ENCODE peak calls at places on chromosomes 12 and 14, in ten cellular contexts. S is type B pancreatic cell, R is GM13977, Y is cardiac muscle cell, N is WTC11, Q is cardiac fibroblast, E is foreskin keratinocyte, J is HCT116, D is lower leg skin, L is HFFc6. W is an unnamed sample.

GRCh38 chr14:40368314-40368713 is 936.1 kb upstream of the FBXO33 start:
- DNase-seq in S (no peak), R (no peak), Y (no peak), N (no peak), Q (no peak), E (no peak), J (no peak), D (no peak), L (no peak), W (no peak)

GRCh38 chr14:102026934-102027333 is 59.9 kb downstream of the HSP90AA1 start:
- DNase-seq in S (no peak), R (no peak), Y (no peak), N (no peak), Q (no peak), E (peak; percentile 64), J (no peak), D (no peak), L (no peak), W (no peak)

GRCh38 chr12:29595071-29595755 is 97.7 kb upstream of the OVCH1 start:
- DNase-seq in S (no peak), R (no peak), Y (no peak), N (no peak), Q (no peak), E (no peak), J (no peak), D (no peak), L (no peak), W (no peak)

GRCh38 chr14:100592972-100593371 is 5.8 kb upstream of the BEGAIN start:
- DNase-seq in S (no peak), R (no peak), Y (no peak), N (peak; percentile 5), Q (no peak), E (no peak), J (no peak), D (no peak), L (no peak), W (peak; percentile 36)

GRCh38 chr12:120352117-120352516 is 16.8 kb downstream of the MSI1 start:
- DNase-seq in S (no peak), R (no peak), Y (no peak), N (no peak), Q (no peak), E (peak; percentile 69), J (no peak), D (no peak), L (peak; percentile 80), W (no peak)

GRCh38 chr14:96206461-96206860 is 1.8 kb downstream of the BDKRB2 start:
- DNase-seq in S (no peak), R (no peak), Y (no peak), N (no peak), Q (no peak), E (peak; percentile 63), J (no peak), D (no peak), L (no peak), W (no peak)

GRCh38 chr14:51716610-51717009 is 64.9 kb downstream of the FRMD6 start:
- DNase-seq in S (no peak), R (no peak), Y (no peak), N (no peak), Q (no peak), E (peak; percentile 45), J (no peak), D (no peak), L (no peak), W (no peak)

GRCh38 chr12:9248435-9248834 is 40.2 kb upstream of the PZP start:
- DNase-seq in S (no peak), R (no peak), Y (no peak), N (no peak), Q (no peak), E (no peak), J (no peak), D (no peak), L (no peak), W (no peak)

GRCh38 chr12:66397574-66397973 is 95.3 kb downstream of the HELB start:
- DNase-seq in S (no peak), R (no peak), Y (no peak), N (no peak), Q (no peak), E (no peak), J (no peak), D (no peak), L (no peak), W (no peak)

GRCh38 chr12:44876554-44877275 is 600 bp upstream of the NELL2 start:
- DNase-seq in S (peak; percentile 72), R (peak; percentile 44), Y (peak; percentile 86), N (peak; percentile 80), Q (peak; percentile 19), E (peak; percentile 46), J (no peak), D (no peak), L (no peak), W (peak; percentile 89)

GRCh38 chr14:67446371-67447032 is 34.5 kb upstream of the PLEK2 start:
- DNase-seq in S (no peak), R (no peak), Y (no peak), N (no peak), Q (no peak), E (no peak), J (no peak), D (no peak), L (no peak), W (no peak)

GRCh38 chr14:104221636-104222375 is 83.4 kb downstream of the KIF26A start:
- DNase-seq in S (no peak), R (no peak), Y (no peak), N (peak; percentile 4), Q (no peak), E (no peak), J (no peak), D (no peak), L (no peak), W (peak; percentile 92)

GRCh38 chr12:124660846-124661245 is 93.4 kb upstream of the NCOR2 start:
- DNase-seq in S (no peak), R (no peak), Y (no peak), N (no peak), Q (no peak), E (no peak), J (no peak), D (no peak), L (no peak), W (no peak)

GRCh38 chr12:27424631-27425230 is 21.8 kb upstream of the SMCO2 start:
- DNase-seq in S (no peak), R (no peak), Y (peak; percentile 50), N (no peak), Q (peak; percentile 90), E (peak; percentile 36), J (peak; percentile 49), D (no peak), L (peak; percentile 34), W (no peak)

GRCh38 chr12:46401703-46402102 is 29.1 kb upstream of the SLC38A2 start:
- DNase-seq in S (no peak), R (no peak), Y (peak; percentile 17), N (no peak), Q (peak; percentile 87), E (peak; percentile 37), J (no peak), D (no peak), L (no peak), W (no peak)
- TF ChIP-seq CTCF in S (no peak), R (no peak), Y (peak; percentile 36), N (no peak), Q (peak; percentile 50), E (peak; percentile 53), J (no peak), D (no peak), L (peak; percentile 15), W (peak; percentile 20)

DNA sequence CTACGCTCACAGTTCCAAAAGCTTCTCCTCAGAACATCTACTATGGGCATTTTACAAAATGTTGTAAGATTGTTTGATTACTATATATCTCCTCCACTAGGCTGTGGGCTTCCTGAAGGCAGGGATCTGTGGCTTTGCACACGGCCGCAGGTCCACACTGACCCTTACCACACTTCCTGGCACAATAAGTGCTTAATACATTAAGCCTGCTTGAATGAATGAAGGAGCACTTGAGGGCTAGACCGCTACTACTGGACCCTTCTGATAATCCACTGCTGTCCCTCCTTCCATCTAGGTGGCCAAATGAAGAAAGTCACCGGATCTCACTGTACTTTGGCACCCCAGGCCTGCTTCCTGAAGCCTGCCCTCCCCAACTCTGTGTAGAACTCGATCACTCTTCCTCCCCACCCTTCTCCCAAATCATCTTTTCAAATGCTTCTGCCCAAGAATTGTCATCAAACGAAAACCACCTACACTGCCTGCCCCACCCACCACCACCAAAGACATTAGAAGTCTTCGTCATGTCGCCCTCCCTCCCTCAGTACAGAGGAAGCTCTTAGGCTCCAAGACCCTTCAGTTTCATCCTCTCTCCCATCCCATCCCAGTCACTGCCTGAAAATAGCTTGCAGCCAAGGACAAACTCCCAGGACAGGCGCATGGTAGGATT is 596 bp upstream of the ZBTB39 start:
- DNase-seq in S (no peak), R (no peak), Y (no peak), N (no peak), Q (no peak), E (peak; percentile 6), J (no peak), D (no peak), L (no peak), W (no peak)
- TF ChIP-seq CTCF in S (no peak), R (no peak), Y (no peak), N (no peak), Q (no peak), E (no peak), J (no peak), D (no peak), L (no peak), W (peak; percentile 58)

GRCh38 chr12:49388682-49389081 is 21.4 kb downstream of the SPATS2 start:
- DNase-seq in S (no peak), R (no peak), Y (no peak), N (no peak), Q (no peak), E (no peak), J (no peak), D (no peak), L (no peak), W (no peak)

GRCh38 chr12:49389092-49389703 is 21.9 kb downstream of the SPATS2 start:
- DNase-seq in S (no peak), R (no peak), Y (peak; percentile 11), N (peak; percentile 91), Q (no peak), E (no peak), J (no peak), D (no peak), L (no peak), W (no peak)
- TF ChIP-seq CTCF in S (no peak), R (peak; percentile 13), Y (no peak), N (peak; percentile 28), Q (no peak), E (no peak), J (no peak), D (no peak), L (no peak), W (no peak)

DNA sequence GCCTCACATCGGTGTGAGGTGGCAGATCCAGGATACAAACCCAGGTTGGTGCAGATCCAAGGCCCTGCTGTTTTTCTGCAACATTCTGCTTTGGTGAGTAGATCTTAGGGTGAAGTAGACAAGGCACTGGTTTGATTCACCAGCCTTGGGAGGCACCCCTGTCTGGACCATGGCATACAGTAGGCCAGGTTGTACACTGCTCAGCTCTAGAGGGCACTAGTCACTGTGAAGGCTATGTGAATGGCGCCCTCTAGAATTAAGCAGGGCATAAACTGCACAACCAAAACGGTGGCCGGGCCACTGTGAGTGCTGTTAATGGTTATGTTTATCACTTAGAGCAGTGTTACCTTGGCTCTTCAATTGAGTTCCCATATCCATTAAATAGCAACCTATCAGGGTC is 280.6 kb upstream of the PWP1 start:
- DNase-seq in S (no peak), R (peak; percentile 19), Y (peak; percentile 20), N (peak; percentile 22), Q (no peak), E (peak; percentile 59), J (peak; percentile 57), D (no peak), L (peak; percentile 27), W (no peak)
- TF ChIP-seq CTCF in S (peak; percentile 45), R (peak; percentile 56), Y (peak; percentile 44), N (no peak), Q (peak; percentile 71), E (peak; percentile 97), J (peak; percentile 94), D (no peak), L (peak; percentile 67), W (peak; percentile 48)